ENCODE peak calls at places on chromosomes 4 and X, in seven cellular contexts. One of them, this sample, is unnamed.
A peak's percentile ranks its signal among the peaks of the same experiment; 100 is the strongest.

GRCh38 chrX:51215266-51215665 is 117.4 kb upstream of the NUDT10 start:
- DNase-seq in fibroblast of lung: no peak
- DNase-seq in ovary: no peak
- DNase-seq in heart left ventricle: no peak
- DNase-seq in stomach: no peak
- DNase-seq in thoracic aorta: no peak
- DNase-seq in MM.1S: no peak
- DNase-seq in this sample: no peak

GRCh38 chr4:145938618-145939177 is at the start of gene ZNF827:
- DNase-seq in heart left ventricle: peak; percentile 72
- DNase-seq in stomach: peak; percentile 59
- DNase-seq in fibroblast of lung: peak; percentile 90
- DNase-seq in thoracic aorta: peak; percentile 29
- DNase-seq in ovary: peak; percentile 74
- DNase-seq in MM.1S: peak; percentile 44
- DNase-seq in this sample: peak; percentile 56

GRCh38 chrX:13824746-13825145 is 7.9 kb upstream of the GPM6B start:
- DNase-seq in stomach: no peak
- DNase-seq in thoracic aorta: no peak
- DNase-seq in heart left ventricle: no peak
- DNase-seq in MM.1S: no peak
- DNase-seq in fibroblast of lung: no peak
- DNase-seq in ovary: no peak
- DNase-seq in this sample: no peak

GRCh38 chrX:10173331-10173900 is 16.6 kb downstream of the CLCN4 start:
- DNase-seq in ovary: peak; percentile 85
- DNase-seq in stomach: peak; percentile 35
- DNase-seq in heart left ventricle: peak; percentile 61
- DNase-seq in MM.1S: no peak
- DNase-seq in thoracic aorta: no peak
- DNase-seq in fibroblast of lung: peak; percentile 95
- DNase-seq in this sample: no peak

GRCh38 chr4:101649790-101650450 is 140.6 kb upstream of the BANK1 start:
- DNase-seq in fibroblast of lung: peak; percentile 37
- DNase-seq in ovary: no peak
- DNase-seq in stomach: no peak
- DNase-seq in MM.1S: no peak
- DNase-seq in heart left ventricle: no peak
- DNase-seq in thoracic aorta: no peak
- DNase-seq in this sample: no peak

GRCh38 chrX:85499400-85499799 is 119.9 kb upstream of the POF1B start:
- DNase-seq in fibroblast of lung: no peak
- DNase-seq in heart left ventricle: no peak
- DNase-seq in MM.1S: no peak
- DNase-seq in thoracic aorta: no peak
- DNase-seq in stomach: no peak
- DNase-seq in ovary: no peak
- DNase-seq in this sample: no peak

GRCh38 chr4:47623916-47624554 is 139.0 kb downstream of the ATP10D start:
- DNase-seq in MM.1S: no peak
- DNase-seq in ovary: no peak
- DNase-seq in stomach: no peak
- DNase-seq in thoracic aorta: no peak
- DNase-seq in heart left ventricle: no peak
- DNase-seq in fibroblast of lung: peak; percentile 80
- DNase-seq in this sample: no peak

GRCh38 chr4:183073838-183074145 is 25.3 kb upstream of the WWC2 start:
- DNase-seq in fibroblast of lung: no peak
- DNase-seq in heart left ventricle: no peak
- DNase-seq in stomach: no peak
- DNase-seq in MM.1S: no peak
- DNase-seq in ovary: no peak
- DNase-seq in thoracic aorta: no peak
- DNase-seq in this sample: no peak

GRCh38 chrX:10326578-10326977 is 169.8 kb downstream of the CLCN4 start:
- DNase-seq in stomach: no peak
- DNase-seq in heart left ventricle: no peak
- DNase-seq in thoracic aorta: no peak
- DNase-seq in MM.1S: no peak
- DNase-seq in fibroblast of lung: no peak
- DNase-seq in ovary: no peak
- DNase-seq in this sample: no peak

GRCh38 chr4:163157157-163157556 is 9.5 kb downstream of the NAF1 start:
- DNase-seq in MM.1S: no peak
- DNase-seq in ovary: no peak
- DNase-seq in fibroblast of lung: peak; percentile 89
- DNase-seq in thoracic aorta: no peak
- DNase-seq in heart left ventricle: no peak
- DNase-seq in stomach: no peak
- DNase-seq in this sample: no peak

GRCh38 chr4:113522433-113522832 is 239.1 kb downstream of the CAMK2D start:
- DNase-seq in thoracic aorta: no peak
- DNase-seq in fibroblast of lung: no peak
- DNase-seq in MM.1S: no peak
- DNase-seq in stomach: no peak
- DNase-seq in heart left ventricle: no peak
- DNase-seq in ovary: no peak
- DNase-seq in this sample: no peak

GRCh38 chr4:3729188-3729884 is 36.8 kb upstream of the ADRA2C start:
- DNase-seq in thoracic aorta: peak; percentile 28
- DNase-seq in ovary: peak; percentile 46
- DNase-seq in MM.1S: no peak
- DNase-seq in fibroblast of lung: peak; percentile 17
- DNase-seq in heart left ventricle: no peak
- DNase-seq in stomach: no peak
- DNase-seq in this sample: no peak

GRCh38 chr4:82371398-82371972 is 2.3 kb downstream of the HNRNPD start:
- DNase-seq in MM.1S: no peak
- DNase-seq in heart left ventricle: no peak
- DNase-seq in fibroblast of lung: no peak
- DNase-seq in thoracic aorta: no peak
- DNase-seq in ovary: no peak
- DNase-seq in stomach: no peak
- DNase-seq in this sample: no peak

GRCh38 chr4:28225005-28225404 is 1364.4 kb downstream of the STIM2 start:
- DNase-seq in thoracic aorta: no peak
- DNase-seq in MM.1S: peak; percentile 35
- DNase-seq in ovary: no peak
- DNase-seq in heart left ventricle: no peak
- DNase-seq in stomach: no peak
- DNase-seq in fibroblast of lung: peak; percentile 27
- DNase-seq in this sample: no peak

GRCh38 chrX:17432158-17432557 is 57.2 kb downstream of the NHS start:
- DNase-seq in stomach: no peak
- DNase-seq in heart left ventricle: no peak
- DNase-seq in ovary: no peak
- DNase-seq in fibroblast of lung: no peak
- DNase-seq in thoracic aorta: no peak
- DNase-seq in MM.1S: no peak
- DNase-seq in this sample: no peak

GRCh38 chr4:53804719-53805118 is 213.4 kb upstream of the LNX1 start:
- DNase-seq in MM.1S: peak; percentile 48
- DNase-seq in heart left ventricle: no peak
- DNase-seq in stomach: peak; percentile 67
- DNase-seq in fibroblast of lung: no peak
- DNase-seq in thoracic aorta: no peak
- DNase-seq in ovary: no peak
- DNase-seq in this sample: no peak

GRCh38 chr4:101806914-101807313 is 16.4 kb downstream of the BANK1 start:
- DNase-seq in fibroblast of lung: no peak
- DNase-seq in thoracic aorta: no peak
- DNase-seq in ovary: no peak
- DNase-seq in MM.1S: no peak
- DNase-seq in stomach: no peak
- DNase-seq in heart left ventricle: no peak
- DNase-seq in this sample: no peak

GRCh38 chr4:117455088-117455487 is 369.7 kb upstream of the TRAM1L1 start:
- DNase-seq in fibroblast of lung: no peak
- DNase-seq in thoracic aorta: no peak
- DNase-seq in stomach: no peak
- DNase-seq in heart left ventricle: no peak
- DNase-seq in MM.1S: no peak
- DNase-seq in ovary: no peak
- DNase-seq in this sample: no peak

GRCh38 chr4:82988323-82988832 is 22.2 kb downstream of the LIN54 start:
- DNase-seq in stomach: no peak
- DNase-seq in ovary: no peak
- DNase-seq in fibroblast of lung: peak; percentile 83
- DNase-seq in thoracic aorta: no peak
- DNase-seq in MM.1S: no peak
- DNase-seq in heart left ventricle: no peak
- DNase-seq in this sample: no peak

GRCh38 chrX:20720954-20721626 is 454.4 kb upstream of the RPS6KA3 start:
- DNase-seq in stomach: no peak
- DNase-seq in ovary: no peak
- DNase-seq in MM.1S: no peak
- DNase-seq in fibroblast of lung: no peak
- DNase-seq in heart left ventricle: no peak
- DNase-seq in thoracic aorta: no peak
- DNase-seq in this sample: no peak

GRCh38 chrX:118795528-118795927 is 28.1 kb upstream of the ZCCHC12 start:
- DNase-seq in stomach: no peak
- DNase-seq in MM.1S: no peak
- DNase-seq in heart left ventricle: no peak
- DNase-seq in ovary: no peak
- DNase-seq in fibroblast of lung: peak; percentile 9
- DNase-seq in thoracic aorta: no peak
- DNase-seq in this sample: no peak

GRCh38 chrX:9911479-9911878 is 55.7 kb upstream of the CLDN34 start:
- DNase-seq in stomach: no peak
- DNase-seq in fibroblast of lung: peak; percentile 78
- DNase-seq in MM.1S: no peak
- DNase-seq in ovary: no peak
- DNase-seq in heart left ventricle: no peak
- DNase-seq in thoracic aorta: no peak
- DNase-seq in this sample: no peak

GRCh38 chr4:136680271-136680670 is 852.0 kb downstream of the PCDH18 start:
- DNase-seq in MM.1S: no peak
- DNase-seq in fibroblast of lung: no peak
- DNase-seq in stomach: no peak
- DNase-seq in thoracic aorta: no peak
- DNase-seq in ovary: no peak
- DNase-seq in heart left ventricle: no peak
- DNase-seq in this sample: no peak

GRCh38 chrX:154549766-154550165 is 2.3 kb downstream of the IKBKG start:
- DNase-seq in stomach: no peak
- DNase-seq in thoracic aorta: no peak
- DNase-seq in fibroblast of lung: no peak
- DNase-seq in MM.1S: no peak
- DNase-seq in heart left ventricle: no peak
- DNase-seq in ovary: no peak
- DNase-seq in this sample: no peak

GRCh38 chrX:107718156-107718621 is 57.4 kb downstream of the TSC22D3 start:
- DNase-seq in stomach: peak; percentile 91
- DNase-seq in thoracic aorta: peak; percentile 76
- DNase-seq in fibroblast of lung: peak; percentile 58
- DNase-seq in MM.1S: peak; percentile 77
- DNase-seq in heart left ventricle: peak; percentile 60
- DNase-seq in ovary: peak; percentile 67
- DNase-seq in this sample: no peak

GRCh38 chr4:11954093-11954492 is 525.4 kb upstream of the HS3ST1 start:
- DNase-seq in ovary: no peak
- DNase-seq in heart left ventricle: no peak
- DNase-seq in stomach: no peak
- DNase-seq in fibroblast of lung: no peak
- DNase-seq in MM.1S: peak; percentile 14
- DNase-seq in thoracic aorta: no peak
- DNase-seq in this sample: no peak

GRCh38 chr4:181569553-181569952 is 673.6 kb upstream of the TENM3 start:
- DNase-seq in fibroblast of lung: peak; percentile 57
- DNase-seq in ovary: no peak
- DNase-seq in heart left ventricle: no peak
- DNase-seq in stomach: no peak
- DNase-seq in MM.1S: peak; percentile 62
- DNase-seq in thoracic aorta: no peak
- DNase-seq in this sample: no peak

DNA sequence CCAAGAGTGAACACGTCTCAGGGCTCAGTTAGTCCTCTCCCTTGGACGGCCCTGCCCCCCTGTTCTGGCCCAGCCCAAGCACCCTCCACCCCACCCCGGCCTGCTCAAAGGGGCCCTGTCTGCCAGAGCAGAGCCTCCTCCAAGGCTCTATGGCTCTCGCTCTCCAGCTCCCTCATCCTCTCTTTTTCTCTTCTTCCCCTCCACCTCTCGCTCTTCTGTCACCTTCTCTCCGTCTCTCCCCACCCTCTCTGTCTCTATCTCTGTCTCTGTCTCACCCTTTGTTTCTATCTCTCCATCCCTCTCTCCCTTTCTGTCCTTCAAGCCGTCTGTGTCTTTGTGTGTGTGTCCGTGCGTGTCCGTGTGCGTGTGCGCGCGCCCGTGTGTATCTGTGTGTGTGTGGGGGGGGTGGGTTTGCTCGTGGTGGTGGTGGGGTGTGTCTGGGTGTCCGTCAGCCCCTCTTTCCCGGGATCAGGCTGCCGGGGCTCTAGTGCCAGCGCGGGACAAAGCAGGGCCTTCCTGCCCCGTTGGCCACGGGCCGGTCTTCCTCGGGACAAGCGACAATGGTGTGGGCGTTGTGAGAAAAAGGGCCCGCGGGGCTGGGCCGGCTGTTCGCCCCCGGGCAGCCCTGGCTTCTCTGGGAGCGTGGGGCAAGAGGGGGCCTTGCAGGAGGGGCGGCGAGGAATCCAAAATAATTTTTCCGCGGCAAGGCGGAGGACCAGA is 8.7 kb downstream of the FRG2 start:
- DNase-seq in MM.1S: no peak
- DNase-seq in ovary: no peak
- DNase-seq in stomach: no peak
- DNase-seq in fibroblast of lung: no peak
- DNase-seq in thoracic aorta: no peak
- DNase-seq in heart left ventricle: no peak
- DNase-seq in this sample: no peak
- H3K4me3 ChIP-seq in MM.1S: no peak overlapping the region
- H3K4me3 ChIP-seq in ovary: no peak overlapping the region
- H3K4me3 ChIP-seq in stomach: no peak overlapping the region
- H3K4me3 ChIP-seq in fibroblast of lung: no peak overlapping the region
- H3K4me3 ChIP-seq in thoracic aorta: no peak overlapping the region
- H3K4me3 ChIP-seq in heart left ventricle: no peak overlapping the region
- H3K4me3 ChIP-seq in this sample: no peak overlapping the region

GRCh38 chr4:156950090-156950489 is 21.5 kb downstream of the PDGFC start:
- DNase-seq in MM.1S: no peak
- DNase-seq in stomach: no peak
- DNase-seq in ovary: no peak
- DNase-seq in heart left ventricle: no peak
- DNase-seq in fibroblast of lung: no peak
- DNase-seq in thoracic aorta: no peak
- DNase-seq in this sample: no peak
- H3K27ac ChIP-seq in MM.1S: no peak overlapping the region
- H3K27ac ChIP-seq in stomach: peak overlapping the region; percentile 76
- H3K27ac ChIP-seq in ovary: no peak overlapping the region
- H3K27ac ChIP-seq in heart left ventricle: peak overlapping the region; percentile 75
- H3K27ac ChIP-seq in fibroblast of lung: peak overlapping the region; percentile 22
- H3K27ac ChIP-seq in thoracic aorta: peak overlapping the region; percentile 82
- H3K27ac ChIP-seq in this sample: peak overlapping the region; percentile 23

GRCh38 chr4:7850489-7850888 is 89.2 kb downstream of the AFAP1 start:
- DNase-seq in heart left ventricle: no peak
- DNase-seq in thoracic aorta: no peak
- DNase-seq in ovary: no peak
- DNase-seq in MM.1S: no peak
- DNase-seq in stomach: no peak
- DNase-seq in fibroblast of lung: no peak
- DNase-seq in this sample: no peak
- TF ChIP-seq CTCF in heart left ventricle: no peak
- TF ChIP-seq CTCF in thoracic aorta: no peak
- TF ChIP-seq CTCF in ovary: no peak
- TF ChIP-seq CTCF in MM.1S: peak; percentile 31
- TF ChIP-seq CTCF in stomach: no peak
- TF ChIP-seq CTCF in fibroblast of lung: no peak
- TF ChIP-seq CTCF in this sample: peak; percentile 16

GRCh38 chr4:174119818-174120217 is 163.6 kb downstream of the FBXO8 start:
- DNase-seq in stomach: no peak
- DNase-seq in thoracic aorta: no peak
- DNase-seq in ovary: no peak
- DNase-seq in fibroblast of lung: no peak
- DNase-seq in MM.1S: no peak
- DNase-seq in heart left ventricle: no peak
- DNase-seq in this sample: no peak
- H3K4me3 ChIP-seq in stomach: no peak overlapping the region
- H3K4me3 ChIP-seq in thoracic aorta: peak overlapping the region; percentile 65
- H3K4me3 ChIP-seq in ovary: peak overlapping the region; percentile 23
- H3K4me3 ChIP-seq in fibroblast of lung: peak overlapping the region; percentile 73
- H3K4me3 ChIP-seq in MM.1S: no peak overlapping the region
- H3K4me3 ChIP-seq in heart left ventricle: peak overlapping the region; percentile 59
- H3K4me3 ChIP-seq in this sample: peak overlapping the region; percentile 59

This sample was measured in left ventricle myocardium inferior.